ENCODE peak calls at places on chromosome 7, in nine cellular contexts. O, J, V, H, D, T, B, M and Z are unnamed samples.

GRCh38 chr7:134533288-134533771 is 6.0 kb downstream of the AKR1B10 start:
- DNase-seq in O (no peak), J (peak), V (no peak), H (peak), D (no peak), T (no peak), B (no peak), M (no peak), Z (peak)

GRCh38 chr7:1859266-1860035 is 189.4 kb downstream of the ELFN1 start:
- DNase-seq in O (no peak), J (no peak), V (no peak), H (no peak), D (no peak), T (no peak), B (no peak), M (no peak), Z (no peak)

GRCh38 chr7:32179567-32179966 is 109.4 kb upstream of the PDE1C start:
- DNase-seq in O (no peak), J (peak), V (no peak), H (no peak), D (no peak), T (no peak), B (no peak), M (no peak), Z (no peak)

GRCh38 chr7:43634384-43634783 is 51.5 kb downstream of the STK17A start:
- DNase-seq in O (no peak), J (no peak), V (no peak), H (no peak), D (no peak), T (no peak), B (no peak), M (no peak), Z (no peak)

GRCh38 chr7:135178364-135178763 is 7.9 kb upstream of the CYREN start:
- DNase-seq in O (no peak), J (no peak), V (no peak), H (no peak), D (no peak), T (no peak), B (no peak), M (no peak), Z (no peak)

GRCh38 chr7:134619627-134620331 is 26.9 kb upstream of the BPGM start:
- DNase-seq in O (no peak), J (peak), V (no peak), H (peak), D (no peak), T (peak), B (no peak), M (no peak), Z (peak)

GRCh38 chr7:126450269-126450671 is 802.5 kb downstream of the GRM8 start:
- DNase-seq in O (no peak), J (no peak), V (no peak), H (no peak), D (no peak), T (no peak), B (no peak), M (no peak), Z (peak)

GRCh38 chr7:135710417-135711138 is 17.4 kb downstream of the SLC13A4 start:
- DNase-seq in O (no peak), J (peak), V (no peak), H (no peak), D (peak), T (no peak), B (peak), M (no peak), Z (no peak)

GRCh38 chr7:106774768-106775551 is 90.1 kb upstream of the PIK3CG start:
- DNase-seq in O (no peak), J (peak), V (no peak), H (no peak), D (no peak), T (no peak), B (no peak), M (no peak), Z (peak)

GRCh38 chr7:14504134-14504533 is 398.4 kb downstream of the DGKB start:
- DNase-seq in O (no peak), J (no peak), V (no peak), H (no peak), D (no peak), T (no peak), B (no peak), M (no peak), Z (no peak)

GRCh38 chr7:122743211-122743610 is 40.5 kb upstream of the RNF148 start:
- DNase-seq in O (no peak), J (no peak), V (no peak), H (peak), D (no peak), T (no peak), B (no peak), M (no peak), Z (no peak)

GRCh38 chr7:55104707-55105433 is 86.1 kb downstream of the EGFR start:
- DNase-seq in O (no peak), J (peak), V (no peak), H (peak), D (no peak), T (no peak), B (no peak), M (no peak), Z (peak)